ENCODE peak calls at places on chromosomes 16 and 17, in nine cellular contexts. One of them, this sample, is unnamed.

GRCh38 chr17:77560417-77560816 is 398.1 kb upstream of the TNRC6C start:
- DNase-seq in activated T-helper 1 cell treated with anti-CD3 and anti-CD28 coated beads, Interleukin-2, amount 50 U/mL, for 16 hours: no peak
- DNase-seq in Ammon's horn: no peak
- DNase-seq in cardiac muscle cell: no peak
- DNase-seq in non-pigmented ciliary epithelial cell: no peak
- DNase-seq in stimulated activated CD4-positive, alpha-beta T cell treated with anti-CD3 and anti-CD28 coated beads, Interleukin-12 subunit alpha, Interleukin-12 subunit beta, amount 100 ng/mL, for 4 hours: no peak
- DNase-seq in NCI-H1092: no peak
- DNase-seq in NCI-H82: no peak
- DNase-seq in mesothelial cell of epicardium: no peak
- DNase-seq in this sample: no peak

GRCh38 chr16:80563807-80564206 is 23.0 kb downstream of the DYNLRB2 start:
- DNase-seq in activated T-helper 1 cell treated with anti-CD3 and anti-CD28 coated beads, Interleukin-2, amount 50 U/mL, for 16 hours: no peak
- DNase-seq in Ammon's horn: no peak
- DNase-seq in cardiac muscle cell: no peak
- DNase-seq in non-pigmented ciliary epithelial cell: no peak
- DNase-seq in stimulated activated CD4-positive, alpha-beta T cell treated with anti-CD3 and anti-CD28 coated beads, Interleukin-12 subunit alpha, Interleukin-12 subunit beta, amount 100 ng/mL, for 4 hours: no peak
- DNase-seq in NCI-H1092: no peak
- DNase-seq in NCI-H82: no peak
- DNase-seq in mesothelial cell of epicardium: no peak
- DNase-seq in this sample: no peak

GRCh38 chr17:4576729-4577322 is 7.5 kb upstream of the SMTNL2 start:
- DNase-seq in activated T-helper 1 cell treated with anti-CD3 and anti-CD28 coated beads, Interleukin-2, amount 50 U/mL, for 16 hours: no peak
- DNase-seq in Ammon's horn: no peak
- DNase-seq in cardiac muscle cell: peak; percentile 31
- DNase-seq in non-pigmented ciliary epithelial cell: no peak
- DNase-seq in stimulated activated CD4-positive, alpha-beta T cell treated with anti-CD3 and anti-CD28 coated beads, Interleukin-12 subunit alpha, Interleukin-12 subunit beta, amount 100 ng/mL, for 4 hours: no peak
- DNase-seq in NCI-H1092: no peak
- DNase-seq in NCI-H82: peak; percentile 38
- DNase-seq in mesothelial cell of epicardium: no peak
- DNase-seq in this sample: no peak

GRCh38 chr16:56874800-56875199 is 9.8 kb downstream of the SLC12A3 start:
- DNase-seq in activated T-helper 1 cell treated with anti-CD3 and anti-CD28 coated beads, Interleukin-2, amount 50 U/mL, for 16 hours: no peak
- DNase-seq in Ammon's horn: no peak
- DNase-seq in cardiac muscle cell: peak; percentile 26
- DNase-seq in non-pigmented ciliary epithelial cell: no peak
- DNase-seq in stimulated activated CD4-positive, alpha-beta T cell treated with anti-CD3 and anti-CD28 coated beads, Interleukin-12 subunit alpha, Interleukin-12 subunit beta, amount 100 ng/mL, for 4 hours: no peak
- DNase-seq in NCI-H1092: no peak
- DNase-seq in NCI-H82: no peak
- DNase-seq in mesothelial cell of epicardium: no peak
- DNase-seq in this sample: no peak

GRCh38 chr16:87801679-87802300 is 36.0 kb upstream of the KLHDC4 start:
- DNase-seq in activated T-helper 1 cell treated with anti-CD3 and anti-CD28 coated beads, Interleukin-2, amount 50 U/mL, for 16 hours: no peak
- DNase-seq in Ammon's horn: no peak
- DNase-seq in cardiac muscle cell: no peak
- DNase-seq in non-pigmented ciliary epithelial cell: no peak
- DNase-seq in stimulated activated CD4-positive, alpha-beta T cell treated with anti-CD3 and anti-CD28 coated beads, Interleukin-12 subunit alpha, Interleukin-12 subunit beta, amount 100 ng/mL, for 4 hours: no peak
- DNase-seq in NCI-H1092: no peak
- DNase-seq in NCI-H82: no peak
- DNase-seq in mesothelial cell of epicardium: no peak
- DNase-seq in this sample: no peak

GRCh38 chr17:36994438-36994837 is 45.7 kb downstream of the AATF start:
- DNase-seq in activated T-helper 1 cell treated with anti-CD3 and anti-CD28 coated beads, Interleukin-2, amount 50 U/mL, for 16 hours: no peak
- DNase-seq in Ammon's horn: no peak
- DNase-seq in cardiac muscle cell: no peak
- DNase-seq in non-pigmented ciliary epithelial cell: peak; percentile 15
- DNase-seq in stimulated activated CD4-positive, alpha-beta T cell treated with anti-CD3 and anti-CD28 coated beads, Interleukin-12 subunit alpha, Interleukin-12 subunit beta, amount 100 ng/mL, for 4 hours: no peak
- DNase-seq in NCI-H1092: no peak
- DNase-seq in NCI-H82: no peak
- DNase-seq in mesothelial cell of epicardium: no peak
- DNase-seq in this sample: no peak

GRCh38 chr17:12342161-12342560 is 321.5 kb downstream of the MAP2K4 start:
- DNase-seq in activated T-helper 1 cell treated with anti-CD3 and anti-CD28 coated beads, Interleukin-2, amount 50 U/mL, for 16 hours: no peak
- DNase-seq in Ammon's horn: no peak
- DNase-seq in cardiac muscle cell: no peak
- DNase-seq in non-pigmented ciliary epithelial cell: no peak
- DNase-seq in stimulated activated CD4-positive, alpha-beta T cell treated with anti-CD3 and anti-CD28 coated beads, Interleukin-12 subunit alpha, Interleukin-12 subunit beta, amount 100 ng/mL, for 4 hours: no peak
- DNase-seq in NCI-H1092: no peak
- DNase-seq in NCI-H82: peak; percentile 17
- DNase-seq in mesothelial cell of epicardium: no peak
- DNase-seq in this sample: no peak

GRCh38 chr16:5215911-5216310 is 118.3 kb upstream of the EEF2KMT start:
- DNase-seq in activated T-helper 1 cell treated with anti-CD3 and anti-CD28 coated beads, Interleukin-2, amount 50 U/mL, for 16 hours: no peak
- DNase-seq in Ammon's horn: peak; percentile 22
- DNase-seq in cardiac muscle cell: no peak
- DNase-seq in non-pigmented ciliary epithelial cell: no peak
- DNase-seq in stimulated activated CD4-positive, alpha-beta T cell treated with anti-CD3 and anti-CD28 coated beads, Interleukin-12 subunit alpha, Interleukin-12 subunit beta, amount 100 ng/mL, for 4 hours: no peak
- DNase-seq in NCI-H1092: no peak
- DNase-seq in NCI-H82: peak; percentile 97
- DNase-seq in mesothelial cell of epicardium: no peak
- DNase-seq in this sample: no peak

GRCh38 chr17:57940217-57940616 is 15.0 kb downstream of the CUEDC1 start:
- DNase-seq in activated T-helper 1 cell treated with anti-CD3 and anti-CD28 coated beads, Interleukin-2, amount 50 U/mL, for 16 hours: no peak
- DNase-seq in Ammon's horn: no peak
- DNase-seq in cardiac muscle cell: no peak
- DNase-seq in non-pigmented ciliary epithelial cell: no peak
- DNase-seq in stimulated activated CD4-positive, alpha-beta T cell treated with anti-CD3 and anti-CD28 coated beads, Interleukin-12 subunit alpha, Interleukin-12 subunit beta, amount 100 ng/mL, for 4 hours: no peak
- DNase-seq in NCI-H1092: peak; percentile 58
- DNase-seq in NCI-H82: peak; percentile 58
- DNase-seq in mesothelial cell of epicardium: no peak
- DNase-seq in this sample: peak; percentile 48

GRCh38 chr16:81823111-81823510 is 44.0 kb downstream of the PLCG2 start:
- DNase-seq in activated T-helper 1 cell treated with anti-CD3 and anti-CD28 coated beads, Interleukin-2, amount 50 U/mL, for 16 hours: no peak
- DNase-seq in Ammon's horn: peak; percentile 61
- DNase-seq in cardiac muscle cell: no peak
- DNase-seq in non-pigmented ciliary epithelial cell: no peak
- DNase-seq in stimulated activated CD4-positive, alpha-beta T cell treated with anti-CD3 and anti-CD28 coated beads, Interleukin-12 subunit alpha, Interleukin-12 subunit beta, amount 100 ng/mL, for 4 hours: no peak
- DNase-seq in NCI-H1092: no peak
- DNase-seq in NCI-H82: no peak
- DNase-seq in mesothelial cell of epicardium: no peak
- DNase-seq in this sample: no peak